ENCODE peak calls at places on chromosomes 11 and 22, in eight cellular contexts. Z is choroid plexus epithelial cell; D is H54; R is activated CD4-positive, CD25-positive, alpha-beta regulatory T cell treated with anti-CD3 and anti-CD28 coated beads, Interleukin-2, amount 50 U/mL, for 72 hours; F is HEK293T; N is COR-L47; P is left colon; U is mesenteric fat pad. K is an unnamed sample.

GRCh38 chr11:112128483-112129121 is 35.3 kb downstream of the IL18 start:
- DNase-seq in U (no peak), R (no peak), N (peak), P (peak), Z (peak), F (no peak), D (peak), K (no peak)

GRCh38 chr11:60305906-60306619 is 21.0 kb upstream of the MS4A6E start:
- DNase-seq in N (no peak), D (no peak), P (no peak), Z (peak), U (no peak), F (no peak), R (no peak), K (no peak)

GRCh38 chr11:72569966-72570892 is 104.0 kb downstream of the PDE2A start:
- DNase-seq in R (no peak), U (no peak), N (no peak), P (no peak), F (no peak), D (no peak), Z (peak), K (no peak)

GRCh38 chr11:75673977-75674582 is 5.2 kb upstream of the MAP6 start:
- DNase-seq in F (no peak), U (no peak), D (peak), R (peak), Z (peak), N (no peak), P (no peak), K (no peak)

GRCh38 chr11:10584071-10584501 is 15.6 kb upstream of the LYVE1 start:
- DNase-seq in U (no peak), D (no peak), F (no peak), R (no peak), Z (peak), N (no peak), P (no peak), K (no peak)

GRCh38 chr22:26673485-26673884 is 16.1 kb downstream of the MIAT start:
- DNase-seq in N (no peak), U (no peak), P (no peak), D (no peak), F (no peak), Z (peak), R (no peak), K (peak)

GRCh38 chr11:112017538-112017937 is 7.7 kb upstream of the DLAT start:
- DNase-seq in P (no peak), R (no peak), D (no peak), F (no peak), Z (peak), N (no peak), U (no peak), K (no peak)

GRCh38 chr11:3412837-3413236 is 33.9 kb upstream of the ZNF195 start:
- DNase-seq in Z (no peak), U (no peak), F (no peak), D (no peak), P (no peak), R (no peak), N (no peak), K (no peak)

GRCh38 chr11:38384568-38384967 is 1786.5 kb upstream of the RAG2 start:
- DNase-seq in P (no peak), D (no peak), N (no peak), U (no peak), F (no peak), R (no peak), Z (peak), K (no peak)

GRCh38 chr11:70742553-70743291 is 344.4 kb downstream of the CTTN start:
- DNase-seq in U (no peak), F (no peak), D (no peak), N (no peak), R (no peak), P (no peak), Z (no peak), K (no peak)

GRCh38 chr11:111939836-111940604 is 2.9 kb downstream of the DIXDC1 start:
- DNase-seq in Z (peak), N (no peak), F (no peak), D (no peak), R (no peak), P (no peak), U (no peak), K (no peak)

GRCh38 chr11:122706689-122707088 is 51.2 kb downstream of the UBASH3B start:
- DNase-seq in D (no peak), Z (peak), P (no peak), F (no peak), U (no peak), N (no peak), R (no peak), K (no peak)

GRCh38 chr22:33758125-33758483 is 162.2 kb downstream of the LARGE1 start:
- DNase-seq in R (no peak), F (no peak), Z (no peak), U (no peak), D (no peak), N (no peak), P (no peak), K (no peak)

GRCh38 chr11:73982595-73982989 is at the start of gene UCP2:
- DNase-seq in P (peak), R (peak), N (peak), D (peak), F (peak), Z (peak), U (peak), K (peak)

GRCh38 chr11:116533186-116533825 is 239.5 kb downstream of the BUD13 start:
- DNase-seq in D (no peak), R (no peak), Z (no peak), U (peak), N (no peak), F (peak), P (no peak), K (no peak)

GRCh38 chr11:128324531-128325141 is 262.7 kb downstream of the ETS1 start:
- DNase-seq in N (no peak), P (no peak), U (no peak), F (no peak), R (peak), D (no peak), Z (no peak), K (no peak)

GRCh38 chr11:8224711-8225110 is 39.0 kb downstream of the LMO1 start:
- DNase-seq in D (no peak), R (no peak), F (no peak), N (no peak), Z (no peak), P (no peak), U (no peak), K (no peak)

GRCh38 chr11:116984589-116984988 is 113.6 kb downstream of the SIK3 start:
- DNase-seq in D (no peak), N (no peak), F (no peak), Z (peak), U (no peak), P (no peak), R (no peak), K (no peak)

GRCh38 chr11:129918361-129918760 is 23.0 kb upstream of the NFRKB start:
- DNase-seq in P (no peak), N (no peak), D (no peak), F (no peak), R (no peak), Z (no peak), U (no peak), K (no peak)

GRCh38 chr22:12697441-12697840 is 2830.6 kb upstream of the OR11H1 start:
- DNase-seq in R (no peak), F (no peak), P (no peak), D (no peak), N (no peak), Z (no peak), U (no peak), K (no peak)

GRCh38 chr11:69828971-69829344 is 9.7 kb upstream of the FGF3 start:
- DNase-seq in R (no peak), Z (no peak), N (no peak), P (peak), D (no peak), U (no peak), F (no peak), K (peak)

GRCh38 chr11:35709386-35709785 is 46.8 kb downstream of the TRIM44 start:
- DNase-seq in N (no peak), F (no peak), Z (no peak), U (no peak), D (no peak), P (no peak), R (no peak), K (no peak)

GRCh38 chr22:48749555-48750227 is 1078.0 kb downstream of the BRD1 start:
- DNase-seq in P (no peak), D (no peak), F (no peak), Z (no peak), N (no peak), U (peak), R (no peak), K (peak)

GRCh38 chr22:22593964-22594656 is 35.0 kb upstream of the PRAME start:
- DNase-seq in Z (peak), D (peak), R (peak), U (no peak), N (no peak), P (no peak), F (peak), K (peak)

K was measured in Peyer's patch.